ENCODE peak calls at places on chromosomes 3 and 15, in seven cellular contexts. J is trophoblast cell, I is H9, E is neuronal stem cell, L is IMR-90, U is mesenchymal stem cell, Y is H1. M is an unnamed sample.

GRCh38 chr15:38991701-38992100 is 427.1 kb upstream of the RASGRP1 start:
- DNase-seq in J (no peak), I (no peak), E (no peak), L (no peak), U (no peak), Y (no peak), M (peak)

GRCh38 chr3:68771683-68772082 is 160.7 kb downstream of the TAFA4 start:
- DNase-seq in J (no peak), I (no peak), E (no peak), L (no peak), U (no peak), Y (no peak), M (no peak)

GRCh38 chr3:111715911-111716523 is 120.9 kb upstream of the ZBED2 start:
- DNase-seq in J (peak), I (no peak), E (no peak), L (peak), U (peak), Y (peak), M (peak)

GRCh38 chr3:72191211-72191960 is 406.4 kb upstream of the PROK2 start:
- DNase-seq in J (no peak), I (no peak), E (no peak), L (no peak), U (no peak), Y (no peak), M (no peak)

GRCh38 chr15:90375071-90375470 is 13.0 kb upstream of the IQGAP1 start:
- DNase-seq in J (no peak), I (no peak), E (no peak), L (no peak), U (no peak), Y (no peak), M (no peak)

GRCh38 chr3:139540686-139541085 is 1.1 kb upstream of the RBP1 start:
- DNase-seq in J (no peak), I (no peak), E (no peak), L (no peak), U (no peak), Y (no peak), M (peak)

GRCh38 chr15:81955709-81956108 is 90.1 kb downstream of the MEX3B start:
- DNase-seq in J (no peak), I (no peak), E (no peak), L (peak), U (peak), Y (no peak), M (no peak)

GRCh38 chr3:187950671-187951070 is 203.3 kb upstream of the LPP start:
- DNase-seq in J (no peak), I (no peak), E (no peak), L (no peak), U (no peak), Y (no peak), M (no peak)

GRCh38 chr3:79887203-79887602 is 119.4 kb upstream of the ROBO1 start:
- DNase-seq in J (no peak), I (no peak), E (no peak), L (no peak), U (no peak), Y (no peak), M (no peak)

GRCh38 chr15:44101944-44102343 is 93.1 kb downstream of the FRMD5 start:
- DNase-seq in J (no peak), I (no peak), E (no peak), L (peak), U (no peak), Y (no peak), M (peak)

GRCh38 chr15:38486946-38487345 is 33.0 kb downstream of the FAM98B start:
- DNase-seq in J (no peak), I (no peak), E (no peak), L (peak), U (no peak), Y (no peak), M (no peak)

GRCh38 chr15:64356443-64357040 is 569 bp upstream of the CSNK1G1 start:
- DNase-seq in J (no peak), I (no peak), E (peak), L (peak), U (peak), Y (no peak), M (no peak)

GRCh38 chr3:183551930-183552329 is 3.6 kb downstream of the KLHL6 start:
- DNase-seq in J (no peak), I (no peak), E (no peak), L (no peak), U (no peak), Y (no peak), M (no peak)

DNA sequence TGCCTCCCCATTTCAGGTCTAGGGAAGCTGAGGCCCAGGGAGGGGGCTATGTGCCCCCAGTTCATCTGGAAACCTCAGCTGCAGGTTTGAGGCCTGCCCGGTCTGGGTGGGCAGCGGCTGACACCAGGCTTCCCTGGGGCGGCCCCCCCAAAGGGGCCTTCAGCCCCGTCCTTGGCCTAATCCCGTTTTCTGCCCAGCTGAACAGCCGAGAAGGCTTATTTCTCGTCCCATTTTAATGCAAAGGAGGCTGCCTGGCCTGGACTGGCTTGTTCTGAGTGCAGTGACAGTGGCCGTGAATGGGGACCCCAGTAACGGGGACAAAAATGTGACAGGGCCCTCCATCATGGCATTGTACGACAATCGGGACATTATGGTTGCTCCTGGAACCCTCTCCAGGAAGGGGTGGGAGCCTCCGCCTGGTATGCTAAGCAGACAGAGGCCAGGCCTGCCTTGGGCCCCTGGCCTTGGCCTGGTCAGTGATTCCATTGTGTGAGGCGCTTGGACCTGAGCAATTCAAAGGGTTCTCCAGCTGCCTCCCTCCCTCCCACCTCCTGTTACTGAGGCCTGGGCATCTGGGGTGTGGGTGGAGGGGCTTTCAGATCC is 93.9 kb downstream of the WNT7A start:
- DNase-seq in J (no peak), I (no peak), E (peak), L (no peak), U (no peak), Y (no peak), M (no peak)
- H3K9ac ChIP-seq in J (no peak), I (no peak), E (no peak), L (no peak), U (no peak), Y (no peak), M (no peak)

GRCh38 chr15:73658645-73659044 is 25.5 kb upstream of the NPTN start:
- DNase-seq in J (no peak), I (no peak), E (no peak), L (no peak), U (no peak), Y (no peak), M (no peak)
- H4K8ac ChIP-seq in J (no peak), I (no peak), E (no peak), L (no peak), U (no peak), Y (no peak), M (no peak)

DNA sequence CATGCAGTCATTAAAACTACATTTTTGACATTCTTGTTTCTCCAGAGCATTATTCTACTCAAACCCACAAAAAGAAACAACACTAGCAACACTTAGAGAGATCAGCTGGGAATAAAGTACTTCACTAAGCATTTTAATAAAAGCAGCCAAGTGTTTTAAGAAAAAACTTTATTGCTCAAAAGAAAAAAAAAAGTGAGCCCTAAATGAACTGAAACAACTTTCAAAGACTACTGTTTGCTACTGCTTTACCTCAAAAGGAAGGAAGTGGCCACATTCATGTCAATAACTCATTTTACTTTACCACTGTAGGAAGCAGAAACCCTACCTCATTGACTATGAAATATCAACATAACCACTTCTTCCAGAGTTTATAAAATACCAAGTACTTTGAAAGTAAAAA is 91.3 kb downstream of the UACA start:
- DNase-seq in J (no peak), I (no peak), E (no peak), L (no peak), U (peak), Y (no peak), M (no peak)
- H3K23ac ChIP-seq in J (no peak), I (no peak), E (no peak), L (peak), U (no peak), Y (no peak), M (no peak)

GRCh38 chr3:45148921-45149320 is 2.7 kb upstream of the CDCP1 start:
- DNase-seq in J (no peak), I (no peak), E (no peak), L (no peak), U (no peak), Y (no peak), M (no peak)

GRCh38 chr3:45143673-45144670 is 2.2 kb downstream of the CDCP1 start:
- DNase-seq in J (no peak), I (no peak), E (no peak), L (no peak), U (peak), Y (no peak), M (no peak)

GRCh38 chr3:45151100-45151499 is 4.9 kb upstream of the CDCP1 start:
- DNase-seq in J (no peak), I (no peak), E (no peak), L (no peak), U (no peak), Y (no peak), M (no peak)

GRCh38 chr3:45145223-45145622 is 955 bp downstream of the CDCP1 start:
- DNase-seq in J (no peak), I (no peak), E (no peak), L (no peak), U (no peak), Y (no peak), M (peak)

DNA sequence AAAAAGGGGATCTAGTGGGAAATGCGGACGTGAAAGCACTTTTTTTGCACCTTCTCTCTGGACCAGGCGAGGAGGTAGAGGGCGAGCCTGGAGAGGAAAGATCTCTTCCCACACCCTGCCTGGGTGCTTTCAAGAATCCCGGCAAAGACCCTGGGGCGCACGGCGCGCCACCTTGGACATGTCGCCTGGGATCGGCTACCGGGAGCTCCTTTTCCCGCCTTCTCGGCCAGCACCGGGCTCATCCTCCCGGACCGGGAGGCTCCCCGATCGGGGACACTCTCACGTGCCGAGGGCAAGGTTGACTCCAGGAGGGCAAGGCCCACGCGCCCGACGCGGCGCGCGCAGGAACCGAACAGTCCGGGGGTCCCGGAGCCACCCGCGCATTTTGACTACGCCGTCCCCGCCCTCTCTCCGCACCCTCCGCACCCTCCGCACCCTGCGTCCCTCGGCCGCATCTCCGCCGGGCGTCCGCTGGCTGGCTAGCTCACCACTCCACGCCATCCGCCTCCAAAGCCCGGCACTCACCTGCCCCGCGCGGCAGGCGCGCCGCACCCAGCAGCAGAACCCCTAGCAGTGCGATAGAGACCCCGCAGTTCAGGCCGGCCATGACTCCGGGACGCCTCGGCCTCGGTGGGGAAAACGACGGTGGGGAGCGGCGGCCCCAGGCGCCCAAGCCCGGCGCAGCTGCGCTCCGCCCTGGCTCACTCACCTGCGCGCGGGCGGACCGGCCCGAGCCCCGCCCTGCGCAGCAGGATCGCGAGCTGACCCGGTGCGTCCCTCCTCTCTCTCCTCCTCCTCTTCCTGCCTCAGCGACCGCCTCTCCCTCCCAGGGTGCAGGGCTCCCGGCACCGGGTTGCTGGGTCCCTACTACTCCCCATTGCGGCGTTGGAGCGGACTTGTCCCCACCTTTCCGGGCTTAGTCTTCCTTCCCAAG is at the start of gene CDCP1:
- DNase-seq in J (no peak), I (peak), E (no peak), L (no peak), U (peak), Y (peak), M (peak)
- H3K9ac ChIP-seq in J (peak), I (peak), E (peak), L (peak), U (peak), Y (peak), M (peak)

DNA sequence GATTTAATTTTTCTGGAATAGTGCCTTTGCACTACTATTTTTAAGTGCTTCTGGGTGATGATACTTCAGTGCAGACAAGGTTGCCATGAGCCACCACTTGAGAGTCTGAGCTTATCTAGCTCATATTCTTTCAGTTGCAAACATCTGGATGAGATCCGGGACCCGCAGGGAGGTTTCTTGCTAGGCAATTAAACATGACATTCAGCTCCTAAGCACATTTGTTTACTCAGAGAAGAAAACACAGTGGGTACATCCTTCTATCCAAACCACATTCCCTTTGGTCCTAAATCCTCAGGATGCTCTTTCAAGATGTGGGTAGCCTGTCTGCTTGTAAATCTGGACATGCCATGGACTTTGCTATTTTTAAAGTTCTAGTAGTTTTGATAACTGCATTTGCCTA is 12.0 kb downstream of the PLSCR1 start:
- DNase-seq in J (peak), I (no peak), E (no peak), L (no peak), U (peak), Y (no peak), M (no peak)
- H4K8ac ChIP-seq in J (no peak), I (no peak), E (no peak), L (no peak), U (no peak), Y (no peak), M (no peak)

DNA sequence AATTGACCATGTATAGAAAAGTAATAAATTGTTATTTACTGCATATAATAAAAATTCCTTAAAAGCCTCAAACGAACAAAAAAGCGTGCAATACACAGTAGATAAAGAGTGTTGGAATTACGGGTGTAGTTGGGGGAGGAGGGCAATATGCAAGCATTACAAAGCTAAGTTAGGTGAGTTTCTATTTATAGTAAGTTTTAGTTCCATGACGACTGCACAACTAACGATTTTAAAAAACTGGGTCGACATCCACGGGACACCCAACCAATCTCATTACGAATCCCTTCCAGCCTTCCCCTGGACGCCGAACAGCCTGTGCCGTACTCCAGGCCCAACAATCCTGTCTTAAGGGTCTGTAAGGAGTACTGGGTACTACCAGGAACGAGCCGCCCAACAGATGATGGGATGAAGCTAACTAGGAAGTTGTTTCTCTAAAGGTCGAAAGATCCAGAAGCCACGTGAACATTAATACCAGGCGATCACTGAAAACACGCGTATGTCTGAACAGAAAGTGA is 682 bp downstream of the POLQ start:
- DNase-seq in J (no peak), I (no peak), E (no peak), L (no peak), U (peak), Y (no peak), M (peak)
- H3K23ac ChIP-seq in J (no peak), I (no peak), E (no peak), L (no peak), U (no peak), Y (no peak), M (no peak)

DNA sequence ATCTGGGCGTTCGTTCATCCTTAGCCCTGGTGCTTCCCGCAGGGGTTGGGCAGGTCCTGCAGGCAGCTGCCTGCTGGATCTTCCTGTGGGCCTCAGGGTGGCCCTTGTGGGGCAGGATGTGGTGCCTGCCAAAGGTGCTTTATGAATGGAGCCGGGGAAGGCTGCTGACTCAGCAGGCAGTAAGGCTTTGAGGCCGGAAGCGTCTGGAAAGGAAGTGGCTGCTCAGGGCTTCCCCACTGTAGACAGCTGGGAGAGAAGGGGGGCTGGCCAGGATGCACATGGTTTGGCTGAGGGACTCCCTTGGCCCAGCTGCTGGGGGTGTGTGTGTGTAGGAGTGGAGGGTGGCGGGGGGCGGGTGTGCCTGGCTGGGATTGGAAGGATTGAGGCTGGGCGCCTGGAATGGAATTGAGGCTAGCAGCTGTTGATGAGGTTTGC is 12.9 kb downstream of the CD276 start:
- DNase-seq in J (no peak), I (peak), E (no peak), L (peak), U (peak), Y (no peak), M (peak)
- H3K9ac ChIP-seq in J (no peak), I (no peak), E (peak), L (no peak), U (peak), Y (no peak), M (peak)